ENCODE peak calls at places on chromosomes 1 and 21, in nine cellular contexts. V is HS-5; H is T-helper 2 cell; O is memory B cell; T is NCI-H1092; S is EL; U is skeletal muscle cell; Y is stimulated activated CD4-positive, alpha-beta T cell treated with anti-CD3 and anti-CD28 coated beads, Interleukin-12 subunit alpha, Interleukin-12 subunit beta, amount 100 ng/mL, for 4 hours; G is cardiac septum. P is an unnamed sample.

GRCh38 chr1:115164484-115164883 is 75.2 kb upstream of the TSPAN2 start:
- DNase-seq in V (no peak), H (no peak), O (no peak), T (no peak), S (no peak), U (no peak), Y (no peak), G (no peak), P (no peak)

GRCh38 chr21:39238275-39238674 is 55.0 kb upstream of the PSMG1 start:
- DNase-seq in V (no peak), H (no peak), O (no peak), T (no peak), S (no peak), U (no peak), Y (no peak), G (no peak), P (no peak)

GRCh38 chr1:29682171-29682917 is 446.0 kb downstream of the PTPRU start:
- DNase-seq in V (no peak), H (no peak), O (no peak), T (no peak), S (no peak), U (no peak), Y (no peak), G (peak), P (no peak)

GRCh38 chr1:31238986-31239613 is 587 bp downstream of the NKAIN1 start:
- DNase-seq in V (no peak), H (no peak), O (no peak), T (no peak), S (peak), U (no peak), Y (no peak), G (no peak), P (no peak)

GRCh38 chr21:35002879-35003722 is 46.0 kb downstream of the RUNX1 start:
- DNase-seq in V (no peak), H (no peak), O (no peak), T (no peak), S (peak), U (peak), Y (no peak), G (no peak), P (no peak)

GRCh38 chr1:76381450-76382108 is 307.0 kb downstream of the ST6GALNAC3 start:
- DNase-seq in V (no peak), H (no peak), O (no peak), T (no peak), S (no peak), U (no peak), Y (no peak), G (no peak), P (no peak)

GRCh38 chr1:153617677-153618076 is 1.6 kb upstream of the S100A14 start:
- DNase-seq in V (no peak), H (no peak), O (peak), T (no peak), S (peak), U (no peak), Y (no peak), G (no peak), P (peak)

GRCh38 chr1:160361814-160362167 is 5.1 kb upstream of the NHLH1 start:
- DNase-seq in V (no peak), H (no peak), O (no peak), T (no peak), S (no peak), U (no peak), Y (no peak), G (no peak), P (no peak)

GRCh38 chr1:9196129-9197040 is 38.2 kb upstream of the H6PD start:
- DNase-seq in V (peak), H (no peak), O (peak), T (peak), S (peak), U (peak), Y (peak), G (peak), P (peak)

GRCh38 chr1:25773441-25774125 is 26.4 kb upstream of the SELENON start:
- DNase-seq in V (no peak), H (no peak), O (no peak), T (no peak), S (peak), U (no peak), Y (no peak), G (no peak), P (peak)

GRCh38 chr1:242129103-242129502 is 130.2 kb upstream of the MAP1LC3C start:
- DNase-seq in V (no peak), H (no peak), O (no peak), T (peak), S (peak), U (no peak), Y (no peak), G (no peak), P (no peak)

GRCh38 chr21:21203822-21204339 is 205.7 kb downstream of the NCAM2 start:
- DNase-seq in V (no peak), H (no peak), O (no peak), T (no peak), S (no peak), U (no peak), Y (no peak), G (no peak), P (no peak)

GRCh38 chr1:197481101-197481500 is 213.0 kb downstream of the CRB1 start:
- DNase-seq in V (no peak), H (no peak), O (no peak), T (no peak), S (peak), U (no peak), Y (no peak), G (no peak), P (no peak)

GRCh38 chr1:220734571-220735326 is 13.4 kb upstream of the MTARC2 start:
- DNase-seq in V (peak), H (no peak), O (no peak), T (no peak), S (peak), U (peak), Y (no peak), G (no peak), P (no peak)

GRCh38 chr1:60573726-60574409 is 500.3 kb upstream of the C1orf87 start:
- DNase-seq in V (peak), H (no peak), O (no peak), T (no peak), S (peak), U (peak), Y (no peak), G (no peak), P (no peak)

GRCh38 chr1:202801169-202801568 is 7.1 kb downstream of the KDM5B start:
- DNase-seq in V (no peak), H (no peak), O (no peak), T (no peak), S (no peak), U (no peak), Y (no peak), G (no peak), P (no peak)

GRCh38 chr1:79852004-79852403 is 845.5 kb upstream of the ADGRL4 start:
- DNase-seq in V (no peak), H (no peak), O (no peak), T (no peak), S (no peak), U (no peak), Y (no peak), G (no peak), P (no peak)

GRCh38 chr1:154326546-154327465 is 1.5 kb downstream of the ATP8B2 start:
- DNase-seq in V (peak), H (no peak), O (no peak), T (no peak), S (peak), U (no peak), Y (no peak), G (no peak), P (no peak)

GRCh38 chr1:115251856-115252255 is 86.2 kb downstream of the NGF start:
- DNase-seq in V (peak), H (no peak), O (no peak), T (no peak), S (peak), U (peak), Y (no peak), G (no peak), P (no peak)

GRCh38 chr1:10980841-10981727 is 31.4 kb upstream of the TARDBP start:
- DNase-seq in V (no peak), H (no peak), O (no peak), T (no peak), S (peak), U (no peak), Y (no peak), G (no peak), P (no peak)

GRCh38 chr1:12144236-12144635 is 22.6 kb upstream of the TNFRSF1B start:
- DNase-seq in V (no peak), H (no peak), O (no peak), T (no peak), S (peak), U (no peak), Y (no peak), G (no peak), P (no peak)

GRCh38 chr1:53656062-53656915 is 82.7 kb downstream of the GLIS1 start:
- DNase-seq in V (peak), H (no peak), O (no peak), T (no peak), S (peak), U (peak), Y (no peak), G (peak), P (no peak)

GRCh38 chr1:84069236-84069845 is 70.4 kb upstream of the TTLL7 start:
- DNase-seq in V (no peak), H (no peak), O (no peak), T (no peak), S (no peak), U (no peak), Y (no peak), G (no peak), P (no peak)

GRCh38 chr1:214108097-214108446 is 120.3 kb downstream of the PROX1 start:
- DNase-seq in V (no peak), H (no peak), O (no peak), T (no peak), S (no peak), U (no peak), Y (no peak), G (no peak), P (no peak)

GRCh38 chr21:45950740-45951515 is 30.6 kb upstream of the COL6A1 start:
- DNase-seq in V (no peak), H (no peak), O (no peak), T (peak), S (peak), U (no peak), Y (no peak), G (no peak), P (peak)

GRCh38 chr1:109959974-109960744 is 24.4 kb upstream of the AHCYL1 start:
- DNase-seq in V (peak), H (no peak), O (no peak), T (peak), S (peak), U (peak), Y (no peak), G (no peak), P (no peak)

GRCh38 chr1:169348356-169349036 is 19.1 kb downstream of the NME7 start:
- DNase-seq in V (no peak), H (peak), O (no peak), T (peak), S (peak), U (no peak), Y (no peak), G (no peak), P (no peak)

GRCh38 chr1:206725053-206725963 is 40.6 kb downstream of the MAPKAPK2 start:
- DNase-seq in V (no peak), H (peak), O (peak), T (no peak), S (peak), U (no peak), Y (peak), G (no peak), P (peak)